ENCODE peak calls at places on chromosomes 2 and 18, in ten cellular contexts. Q is neural progenitor cell, B is mesendoderm, J is A673, I is adipocyte, S is C1 segment of cervical spinal cord, R is pancreas, E is GM23248, H is activated T-cell treated with anti-CD3 and anti-CD28 coated beads for 48 hours, X is HTR-8/SVneo. G is an unnamed sample.

GRCh38 chr2:26722911-26723310 is 30.4 kb downstream of the KCNK3 start:
- DNase-seq in S (no peak), R (no peak), Q (no peak), I (no peak), E (no peak), X (no peak), B (no peak), J (no peak), H (no peak), G (peak; percentile 53)

GRCh38 chr2:65554765-65555561 is 122.6 kb upstream of the SPRED2 start:
- DNase-seq in E (peak; percentile 62), H (peak; percentile 18), X (no peak), S (no peak), R (no peak), Q (no peak), B (no peak), I (no peak), J (no peak), G (no peak)

GRCh38 chr2:112004246-112004645 is 50.8 kb upstream of the TMEM87B start:
- DNase-seq in S (peak; percentile 36), Q (no peak), X (no peak), J (no peak), E (no peak), B (no peak), I (no peak), R (no peak), H (no peak), G (no peak)

GRCh38 chr2:197251576-197251975 is 59.0 kb downstream of the ANKRD44 start:
- DNase-seq in E (peak; percentile 85), H (no peak), Q (no peak), S (no peak), J (no peak), B (no peak), R (no peak), X (no peak), I (peak; percentile 90), G (peak; percentile 70)

GRCh38 chr2:128751751-128752150 is 433.1 kb upstream of the HS6ST1 start:
- DNase-seq in X (no peak), J (no peak), Q (no peak), B (no peak), H (no peak), I (no peak), R (no peak), S (no peak), E (no peak), G (no peak)

GRCh38 chr2:70907130-70907756 is 28.5 kb upstream of the ATP6V1B1 start:
- DNase-seq in S (no peak), I (peak; percentile 49), J (no peak), R (no peak), X (no peak), B (peak; percentile 65), Q (peak; percentile 72), H (no peak), E (no peak), G (peak; percentile 57)

GRCh38 chr2:157433335-157433890 is 10.5 kb downstream of the CYTIP start:
- DNase-seq in B (no peak), R (no peak), Q (no peak), X (no peak), I (peak; percentile 45), H (no peak), J (no peak), E (no peak), S (no peak), G (no peak)

GRCh38 chr2:134014196-134014960 is 239.5 kb upstream of the MGAT5 start:
- DNase-seq in R (no peak), I (peak; percentile 82), Q (no peak), E (no peak), H (no peak), B (no peak), S (no peak), J (no peak), X (no peak), G (no peak)

GRCh38 chr2:177771191-177771590 is 301.4 kb downstream of the PDE11A start:
- DNase-seq in I (no peak), H (no peak), X (no peak), S (no peak), J (no peak), B (peak; percentile 37), E (no peak), Q (no peak), R (no peak), G (no peak)

GRCh38 chr2:27171351-27171848 is 22.6 kb downstream of the TCF23 start:
- DNase-seq in J (no peak), S (no peak), H (no peak), Q (no peak), R (no peak), B (no peak), X (no peak), E (peak; percentile 19), I (no peak), G (peak; percentile 62)

GRCh38 chr2:80670763-80671162 is 366.2 kb upstream of the LRRTM1 start:
- DNase-seq in R (no peak), S (no peak), J (no peak), E (no peak), B (no peak), Q (no peak), X (no peak), I (no peak), H (no peak), G (no peak)

GRCh38 chr18:2847341-2848144 is 737 bp downstream of the EMILIN2 start:
- DNase-seq in E (peak; percentile 68), R (no peak), I (peak; percentile 48), S (no peak), Q (peak; percentile 73), X (peak; percentile 32), J (peak; percentile 52), B (peak; percentile 63), H (peak; percentile 34), G (peak; percentile 42)

GRCh38 chr2:208112969-208113368 is 11.4 kb downstream of the CRYGD start:
- DNase-seq in E (no peak), R (no peak), J (no peak), X (no peak), B (peak; percentile 95), H (no peak), S (no peak), Q (peak; percentile 24), I (no peak), G (no peak)

GRCh38 chr2:230268606-230269222 is 43.2 kb downstream of the SP140 start:
- DNase-seq in E (peak; percentile 2), X (no peak), J (no peak), B (no peak), S (no peak), H (no peak), Q (no peak), I (peak; percentile 1), R (no peak), G (no peak)

GRCh38 chr2:219887870-219888269 is 260.4 kb downstream of the SLC4A3 start:
- DNase-seq in I (no peak), S (no peak), H (no peak), J (no peak), Q (no peak), E (peak; percentile 8), B (no peak), R (no peak), X (no peak), G (no peak)

GRCh38 chr2:173037245-173038106 is 38.2 kb upstream of the MAP3K20 start:
- DNase-seq in J (no peak), H (no peak), B (no peak), I (no peak), R (peak; percentile 44), X (no peak), Q (no peak), S (no peak), E (no peak), G (no peak)

GRCh38 chr2:96527052-96527964 is 9.2 kb upstream of the ARID5A start:
- DNase-seq in J (no peak), E (peak; percentile 77), R (no peak), H (peak; percentile 72), Q (peak; percentile 76), X (peak; percentile 58), S (no peak), I (peak; percentile 72), B (peak; percentile 28), G (no peak)

GRCh38 chr18:58612239-58613055 is 16.4 kb downstream of the ALPK2 start:
- DNase-seq in S (no peak), R (no peak), Q (peak; percentile 40), J (no peak), B (no peak), X (no peak), E (peak; percentile 42), H (no peak), I (no peak), G (no peak)

GRCh38 chr2:28558421-28558820 is 62.6 kb downstream of the PLB1 start:
- DNase-seq in H (no peak), B (no peak), S (no peak), E (no peak), I (no peak), R (no peak), Q (no peak), X (no peak), J (no peak), G (no peak)

GRCh38 chr2:170965446-170966225 is 36.6 kb downstream of the GORASP2 start:
- DNase-seq in E (no peak), Q (no peak), S (no peak), X (no peak), H (no peak), R (no peak), B (no peak), I (no peak), J (no peak), G (no peak)

GRCh38 chr2:7627587-7627986 is 710.4 kb downstream of the RNF144A start:
- DNase-seq in X (no peak), R (no peak), Q (no peak), I (peak; percentile 40), H (no peak), B (no peak), E (peak; percentile 72), S (no peak), J (peak; percentile 68), G (no peak)

GRCh38 chr2:200993097-200993496 is 29.6 kb upstream of the ORC2 start:
- DNase-seq in I (peak; percentile 75), S (no peak), Q (no peak), R (no peak), X (no peak), H (no peak), E (peak; percentile 67), B (no peak), J (no peak), G (peak; percentile 34)

GRCh38 chr2:178804791-178805190 is 2.4 kb downstream of the TTN start:
- DNase-seq in R (no peak), H (no peak), J (peak; percentile 34), X (peak; percentile 21), E (peak; percentile 19), Q (peak; percentile 43), B (peak; percentile 77), S (no peak), I (no peak), G (no peak)

GRCh38 chr2:96265840-96266569 is at the start of the genes CIAO1 and TMEM127:
- DNase-seq in S (peak; percentile 99), I (peak; percentile 99), R (peak; percentile 98), J (peak; percentile 99), E (peak; percentile 99), Q (peak; percentile 99), X (peak; percentile 100), B (peak; percentile 99), H (peak; percentile 99), G (peak; percentile 98)

GRCh38 chr2:121897335-121897970 is 142.0 kb downstream of the TSN start:
- DNase-seq in B (peak; percentile 76), Q (peak; percentile 46), H (peak; percentile 10), X (peak; percentile 40), R (no peak), J (peak; percentile 90), S (no peak), I (peak; percentile 31), E (peak; percentile 71), G (peak; percentile 17)

GRCh38 chr2:29033172-29033571 is 41.2 kb downstream of the PCARE start:
- DNase-seq in X (peak; percentile 83), Q (peak; percentile 57), R (no peak), H (no peak), B (peak; percentile 94), E (peak; percentile 35), I (peak; percentile 17), J (peak; percentile 54), S (no peak), G (no peak)

GRCh38 chr2:177324797-177325196 is 60.3 kb upstream of the NFE2L2 start:
- DNase-seq in S (no peak), B (no peak), H (no peak), R (no peak), E (no peak), X (no peak), I (no peak), Q (no peak), J (no peak), G (no peak)

GRCh38 chr2:158034198-158034831 is 67.4 kb upstream of the UPP2 start:
- DNase-seq in R (peak; percentile 34), Q (peak; percentile 82), E (peak; percentile 66), J (peak; percentile 87), H (no peak), I (peak; percentile 80), X (peak; percentile 52), B (peak; percentile 90), S (no peak), G (peak; percentile 55)

G was measured in fibroblast of gingiva.